ENCODE peak calls at places on chromosomes 16 and 17, in four cellular contexts. H is IMR-90, M is colonic mucosa, V is GM06990. U is an unnamed sample.

GRCh38 chr16:17416461-17417221 is 54.1 kb downstream of the XYLT1 start:
- DNase-seq in H (peak), M (peak), V (peak), U (peak)

GRCh38 chr16:3149630-3150345 is 15.0 kb downstream of the ZNF213 start:
- DNase-seq in H (peak), M (peak), V (peak), U (peak)

GRCh38 chr17:54172654-54173316 is 350.1 kb downstream of the KIF2B start:
- DNase-seq in H (no peak), M (no peak), V (no peak), U (no peak)

GRCh38 chr17:38898812-38899348 is 26.5 kb upstream of the LASP1NB start:
- DNase-seq in H (no peak), M (peak), V (peak), U (peak)

GRCh38 chr17:39365872-39366271 is 35.6 kb downstream of the FBXL20 start:
- DNase-seq in H (no peak), M (no peak), V (no peak), U (no peak)

GRCh38 chr17:4806770-4807533 is at the start of gene PLD2:
- DNase-seq in H (peak), M (peak), V (peak), U (peak)

GRCh38 chr17:10888858-10889257 is 51.0 kb upstream of the PIRT start:
- DNase-seq in H (no peak), M (no peak), V (no peak), U (no peak)

GRCh38 chr17:21162394-21162775 is 35.6 kb downstream of the DHRS7B start:
- DNase-seq in H (no peak), M (no peak), V (no peak), U (no peak)

GRCh38 chr17:61488878-61489718 is 36.9 kb downstream of the TBX4 start:
- DNase-seq in H (no peak), M (peak), V (no peak), U (no peak)

GRCh38 chr17:8621585-8621984 is 8.9 kb downstream of the MYH10 start:
- DNase-seq in H (peak), M (no peak), V (no peak), U (peak)

GRCh38 chr16:48105456-48105855 is 50.3 kb downstream of the ABCC12 start:
- DNase-seq in H (peak), M (no peak), V (no peak), U (no peak)

GRCh38 chr16:3687792-3688191 is 29.5 kb downstream of the TRAP1 start:
- DNase-seq in H (no peak), M (no peak), V (no peak), U (no peak)

GRCh38 chr17:73210002-73210678 is 17.3 kb downstream of the COG1 start:
- DNase-seq in H (no peak), M (no peak), V (no peak), U (no peak)

GRCh38 chr17:82598256-82599011 is 49.8 kb downstream of the WDR45B start:
- DNase-seq in H (peak), M (no peak), V (no peak), U (no peak)

GRCh38 chr16:15650019-15650697 is at the start of gene NDE1:
- DNase-seq in H (peak), M (peak), V (peak), U (peak)

GRCh38 chr17:12789075-12789975 is at the start of gene ARHGAP44:
- DNase-seq in H (peak), M (peak), V (peak), U (peak)
- TF ChIP-seq CTCF in H (no peak), M (no peak), V (no peak), U (no peak)

DNA sequence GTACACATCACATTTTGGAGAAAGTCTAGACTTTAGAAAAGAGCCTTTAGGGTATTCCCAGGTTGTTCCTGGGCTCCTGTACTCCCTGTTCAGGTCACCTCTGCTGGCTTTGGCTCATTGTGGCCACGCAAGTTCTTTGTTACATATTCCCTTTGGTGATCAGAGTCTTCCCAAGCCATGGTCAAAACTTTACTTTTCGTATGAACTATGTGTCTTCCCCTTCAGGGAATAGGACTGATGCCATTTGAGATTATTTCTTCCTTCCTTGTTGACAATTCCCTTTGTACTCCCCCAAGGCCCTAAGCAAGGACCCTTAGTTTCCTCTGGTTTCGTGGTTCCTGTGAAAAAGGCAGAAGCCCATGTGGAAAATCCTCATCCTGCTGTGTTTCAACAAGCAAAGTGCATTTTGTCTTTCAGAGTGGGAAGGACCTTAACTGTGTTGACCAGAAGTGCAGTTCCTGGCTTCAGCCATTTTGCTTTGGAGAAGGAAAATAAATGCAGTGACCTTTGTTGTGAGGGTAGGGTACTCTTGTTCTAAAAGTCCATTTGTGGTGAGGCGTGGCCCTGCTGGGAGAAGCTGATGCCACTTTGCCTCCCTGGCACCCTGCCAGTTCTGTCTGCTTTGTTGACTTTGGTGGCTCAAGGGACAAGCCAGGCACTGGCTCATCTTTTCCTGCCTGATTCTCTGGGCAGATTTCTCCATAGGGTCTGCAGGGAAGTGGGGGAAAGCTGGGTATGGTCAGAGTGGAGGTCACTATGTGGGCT is 55.1 kb downstream of the ZNRF1 start:
- DNase-seq in H (no peak), M (peak), V (no peak), U (no peak)
- TF ChIP-seq CTCF in H (no peak), M (no peak), V (no peak), U (no peak)

GRCh38 chr16:54929090-54930033 is 1.3 kb upstream of the IRX5 start:
- DNase-seq in H (peak), M (peak), V (peak), U (peak)
- TF ChIP-seq CTCF in H (no peak), M (no peak), V (no peak), U (no peak)

GRCh38 chr16:2007081-2007836 is 2.4 kb downstream of the ZNF598 start:
- DNase-seq in H (no peak), M (no peak), V (no peak), U (no peak)

GRCh38 chr16:2008009-2008526 is 1.6 kb downstream of the ZNF598 start:
- DNase-seq in H (peak), M (peak), V (no peak), U (no peak)

GRCh38 chr16:2009302-2009711 is 314 bp downstream of the ZNF598 start:
- DNase-seq in H (no peak), M (no peak), V (no peak), U (no peak)

GRCh38 chr16:2008631-2009301 is 855 bp downstream of the ZNF598 start:
- DNase-seq in H (peak), M (peak), V (no peak), U (peak)

GRCh38 chr16:2009791-2010510 is at the start of gene ZNF598:
- DNase-seq in H (peak), M (peak), V (peak), U (peak)
- TF ChIP-seq CTCF in H (no peak), M (no peak), V (no peak), U (no peak)

DNA sequence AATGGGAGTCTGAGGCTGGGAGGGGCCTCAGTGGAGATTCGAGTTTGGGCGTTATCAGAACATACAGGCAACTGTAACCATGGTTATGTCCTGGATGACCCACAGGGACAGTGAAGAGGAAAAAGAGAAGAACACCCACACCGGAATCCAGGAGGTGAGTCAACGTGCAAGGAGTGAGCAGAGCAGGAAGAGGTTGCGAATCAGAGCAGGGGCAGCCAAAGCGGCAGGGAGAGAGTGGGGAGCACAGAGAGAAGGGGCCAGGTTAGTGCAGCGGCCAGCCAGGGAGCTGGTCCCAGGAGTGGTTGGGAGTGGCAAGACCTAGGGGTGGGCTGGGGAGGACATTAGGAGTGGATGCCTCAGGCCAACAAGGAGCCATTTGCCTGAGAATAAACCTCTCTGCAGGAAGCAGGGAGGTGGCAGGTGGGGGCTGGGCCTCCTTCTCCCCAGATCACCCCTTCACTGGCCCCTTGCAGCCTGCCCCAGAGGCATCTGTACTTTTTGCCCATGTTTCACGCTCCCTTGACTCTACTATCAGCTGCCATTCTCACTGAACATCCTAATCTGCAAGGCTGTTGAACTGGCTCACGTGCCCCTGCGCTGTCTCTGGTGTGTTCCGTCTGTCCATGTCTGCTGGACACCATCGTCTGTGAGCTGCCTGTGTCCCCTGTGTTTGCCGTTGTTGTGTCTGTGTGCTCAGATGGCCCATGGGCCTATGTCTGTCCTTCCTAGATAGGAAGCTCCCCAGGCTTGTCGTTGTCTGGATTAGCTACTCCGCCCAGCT is 5.1 kb downstream of the KRT13 start:
- DNase-seq in H (peak), M (no peak), V (no peak), U (no peak)
- TF ChIP-seq CTCF in H (no peak), M (no peak), V (no peak), U (no peak)

GRCh38 chr17:75588546-75589016 is 981 bp downstream of the MYO15B start:
- DNase-seq in H (no peak), M (no peak), V (no peak), U (peak)
- TF ChIP-seq CTCF in H (no peak), M (no peak), V (no peak), U (no peak)

DNA sequence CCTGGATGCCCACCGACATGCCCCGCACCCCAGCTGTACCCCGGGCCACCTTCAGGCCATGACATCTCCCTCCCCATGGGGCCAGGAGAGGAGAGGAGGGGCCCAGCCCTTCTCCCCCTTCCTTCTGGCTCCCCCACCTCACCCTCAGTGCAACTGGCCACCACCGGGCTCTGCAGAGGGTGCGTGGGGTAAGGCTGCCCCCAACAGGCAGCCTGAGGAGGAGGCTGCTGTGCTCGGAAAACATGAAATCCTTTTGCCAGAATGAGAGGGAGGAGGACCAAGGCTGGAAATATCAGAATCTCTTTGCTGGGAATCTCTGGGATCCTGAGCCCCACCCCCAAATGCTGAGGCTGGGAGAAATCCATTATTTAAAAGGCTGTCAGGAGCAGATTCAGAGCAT is 68.4 kb downstream of the CCT6B start:
- DNase-seq in H (no peak), M (no peak), V (no peak), U (no peak)
- TF ChIP-seq CTCF in H (peak), M (no peak), V (peak), U (peak)

GRCh38 chr17:17700251-17700969 is 19.2 kb downstream of the RAI1 start:
- DNase-seq in H (no peak), M (peak), V (no peak), U (no peak)

GRCh38 chr17:17702821-17703607 is 21.8 kb downstream of the RAI1 start:
- DNase-seq in H (no peak), M (no peak), V (no peak), U (no peak)

GRCh38 chr17:17701112-17701511 is 19.9 kb downstream of the RAI1 start:
- DNase-seq in H (no peak), M (no peak), V (no peak), U (no peak)

GRCh38 chr17:17702370-17702769 is 21.1 kb downstream of the RAI1 start:
- DNase-seq in H (no peak), M (no peak), V (no peak), U (no peak)

DNA sequence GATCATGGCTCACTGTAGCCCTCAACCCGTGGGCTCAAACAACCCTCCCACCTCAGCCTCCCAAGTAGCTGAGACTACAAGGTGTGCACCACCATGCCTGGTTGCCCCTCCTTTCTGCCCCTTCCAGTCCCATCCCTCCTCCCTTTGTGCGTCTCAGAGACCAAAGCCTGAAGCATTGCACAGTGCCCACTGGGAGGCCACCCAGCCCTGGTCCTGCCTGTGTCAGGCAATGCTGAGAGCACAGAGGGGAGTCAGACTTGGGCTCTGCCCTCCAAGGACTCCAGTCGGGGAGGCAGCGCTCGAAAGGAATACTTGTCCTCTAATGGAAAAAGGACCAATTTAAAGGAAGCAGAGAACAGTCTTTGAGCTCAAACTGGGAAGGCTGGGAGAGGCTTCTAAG is 20.4 kb downstream of the RAI1 start:
- DNase-seq in H (no peak), M (no peak), V (no peak), U (no peak)
- TF ChIP-seq CTCF in H (peak), M (no peak), V (no peak), U (no peak)